ENCODE peak calls at places on chromosomes 6 and 20, in ten cellular contexts. One of them, this sample, is unnamed.

GRCh38 chr20:51220293-51220706 is 197.4 kb upstream of the KCNG1 start:
- DNase-seq in GM23338: peak; percentile 74
- DNase-seq in A549: peak; percentile 51
- DNase-seq in astrocyte of the spinal cord: no peak
- DNase-seq in ovary: no peak
- DNase-seq in left ventricle myocardium inferior: peak; percentile 20
- DNase-seq in psoas muscle: peak; percentile 31
- DNase-seq in bronchial epithelial cell: no peak
- DNase-seq in GM12865: peak; percentile 23
- DNase-seq in right atrium auricular region: no peak
- DNase-seq in this sample: no peak

GRCh38 chr20:25058797-25059486 is 1.0 kb upstream of the ACSS1 start:
- DNase-seq in astrocyte of the spinal cord: peak; percentile 30
- DNase-seq in GM12865: peak; percentile 35
- DNase-seq in right atrium auricular region: no peak
- DNase-seq in left ventricle myocardium inferior: peak; percentile 56
- DNase-seq in bronchial epithelial cell: no peak
- DNase-seq in A549: peak; percentile 47
- DNase-seq in ovary: no peak
- DNase-seq in psoas muscle: no peak
- DNase-seq in GM23338: peak; percentile 23
- DNase-seq in this sample: no peak

GRCh38 chr6:104606361-104606760 is 253.4 kb downstream of the HACE1 start:
- DNase-seq in ovary: no peak
- DNase-seq in astrocyte of the spinal cord: no peak
- DNase-seq in GM23338: peak; percentile 56
- DNase-seq in A549: no peak
- DNase-seq in right atrium auricular region: no peak
- DNase-seq in GM12865: no peak
- DNase-seq in bronchial epithelial cell: no peak
- DNase-seq in psoas muscle: no peak
- DNase-seq in left ventricle myocardium inferior: no peak
- DNase-seq in this sample: no peak

GRCh38 chr6:55875420-55875819 is at the start of gene BMP5:
- DNase-seq in astrocyte of the spinal cord: peak; percentile 51
- DNase-seq in ovary: no peak
- DNase-seq in right atrium auricular region: no peak
- DNase-seq in A549: no peak
- DNase-seq in psoas muscle: no peak
- DNase-seq in GM23338: peak; percentile 78
- DNase-seq in left ventricle myocardium inferior: no peak
- DNase-seq in bronchial epithelial cell: no peak
- DNase-seq in GM12865: no peak
- DNase-seq in this sample: no peak

GRCh38 chr6:30329331-30329730 is 2.6 kb downstream of the TRIM39 start:
- DNase-seq in right atrium auricular region: no peak
- DNase-seq in GM23338: no peak
- DNase-seq in A549: no peak
- DNase-seq in bronchial epithelial cell: no peak
- DNase-seq in astrocyte of the spinal cord: no peak
- DNase-seq in ovary: no peak
- DNase-seq in GM12865: no peak
- DNase-seq in psoas muscle: no peak
- DNase-seq in left ventricle myocardium inferior: peak; percentile 17
- DNase-seq in this sample: no peak

GRCh38 chr6:14110001-14110818 is 7.4 kb upstream of the CD83 start:
- DNase-seq in right atrium auricular region: no peak
- DNase-seq in GM12865: peak; percentile 87
- DNase-seq in left ventricle myocardium inferior: no peak
- DNase-seq in astrocyte of the spinal cord: no peak
- DNase-seq in bronchial epithelial cell: no peak
- DNase-seq in A549: no peak
- DNase-seq in psoas muscle: no peak
- DNase-seq in ovary: no peak
- DNase-seq in GM23338: no peak
- DNase-seq in this sample: peak; percentile 69

GRCh38 chr6:97778290-97779038 is 495.4 kb upstream of the MMS22L start:
- DNase-seq in astrocyte of the spinal cord: no peak
- DNase-seq in GM12865: no peak
- DNase-seq in psoas muscle: no peak
- DNase-seq in GM23338: peak; percentile 97
- DNase-seq in bronchial epithelial cell: peak; percentile 29
- DNase-seq in left ventricle myocardium inferior: no peak
- DNase-seq in right atrium auricular region: no peak
- DNase-seq in A549: no peak
- DNase-seq in ovary: no peak
- DNase-seq in this sample: no peak

GRCh38 chr20:32481311-32482103 is 103.6 kb downstream of the NOL4L start:
- DNase-seq in GM12865: no peak
- DNase-seq in left ventricle myocardium inferior: no peak
- DNase-seq in right atrium auricular region: no peak
- DNase-seq in A549: no peak
- DNase-seq in astrocyte of the spinal cord: no peak
- DNase-seq in psoas muscle: no peak
- DNase-seq in ovary: no peak
- DNase-seq in GM23338: no peak
- DNase-seq in bronchial epithelial cell: no peak
- DNase-seq in this sample: no peak

GRCh38 chr6:36977470-36977941 is 8.5 kb downstream of the MTCH1 start:
- DNase-seq in ovary: no peak
- DNase-seq in GM23338: peak; percentile 71
- DNase-seq in bronchial epithelial cell: no peak
- DNase-seq in A549: peak; percentile 41
- DNase-seq in psoas muscle: no peak
- DNase-seq in right atrium auricular region: no peak
- DNase-seq in left ventricle myocardium inferior: no peak
- DNase-seq in astrocyte of the spinal cord: no peak
- DNase-seq in GM12865: peak; percentile 66
- DNase-seq in this sample: no peak

GRCh38 chr6:118618676-118619377 is 32.6 kb downstream of the CEP85L start:
- DNase-seq in right atrium auricular region: peak; percentile 72
- DNase-seq in psoas muscle: peak; percentile 47
- DNase-seq in GM23338: peak; percentile 76
- DNase-seq in bronchial epithelial cell: peak; percentile 29
- DNase-seq in ovary: no peak
- DNase-seq in A549: peak; percentile 7
- DNase-seq in left ventricle myocardium inferior: peak; percentile 45
- DNase-seq in GM12865: peak; percentile 66
- DNase-seq in astrocyte of the spinal cord: peak; percentile 31
- DNase-seq in this sample: peak; percentile 16

GRCh38 chr6:33410711-33411631 is at the start of gene PHF1:
- DNase-seq in ovary: no peak
- DNase-seq in left ventricle myocardium inferior: peak; percentile 82
- DNase-seq in astrocyte of the spinal cord: no peak
- DNase-seq in GM23338: peak; percentile 58
- DNase-seq in GM12865: no peak
- DNase-seq in A549: peak; percentile 56
- DNase-seq in psoas muscle: peak; percentile 82
- DNase-seq in bronchial epithelial cell: peak; percentile 49
- DNase-seq in right atrium auricular region: no peak
- DNase-seq in this sample: no peak

GRCh38 chr20:11890331-11891080 is 27.2 kb upstream of the BTBD3 start:
- DNase-seq in astrocyte of the spinal cord: peak; percentile 92
- DNase-seq in bronchial epithelial cell: peak; percentile 76
- DNase-seq in psoas muscle: peak; percentile 91
- DNase-seq in GM12865: peak; percentile 1
- DNase-seq in GM23338: peak; percentile 95
- DNase-seq in right atrium auricular region: peak; percentile 82
- DNase-seq in ovary: peak; percentile 87
- DNase-seq in left ventricle myocardium inferior: peak; percentile 90
- DNase-seq in A549: peak; percentile 87
- DNase-seq in this sample: no peak

GRCh38 chr20:11888648-11889047 is 29.0 kb upstream of the BTBD3 start:
- DNase-seq in bronchial epithelial cell: no peak
- DNase-seq in GM23338: no peak
- DNase-seq in right atrium auricular region: no peak
- DNase-seq in psoas muscle: no peak
- DNase-seq in GM12865: no peak
- DNase-seq in A549: no peak
- DNase-seq in astrocyte of the spinal cord: no peak
- DNase-seq in ovary: no peak
- DNase-seq in left ventricle myocardium inferior: no peak
- DNase-seq in this sample: no peak

GRCh38 chr20:11891827-11892521 is 25.7 kb upstream of the BTBD3 start:
- DNase-seq in astrocyte of the spinal cord: peak; percentile 73
- DNase-seq in right atrium auricular region: peak; percentile 61
- DNase-seq in left ventricle myocardium inferior: peak; percentile 58
- DNase-seq in GM23338: peak; percentile 97
- DNase-seq in A549: peak; percentile 74
- DNase-seq in GM12865: peak; percentile 6
- DNase-seq in bronchial epithelial cell: peak; percentile 69
- DNase-seq in ovary: peak; percentile 47
- DNase-seq in psoas muscle: peak; percentile 21
- DNase-seq in this sample: no peak

GRCh38 chr20:11894072-11894471 is 23.6 kb upstream of the BTBD3 start:
- DNase-seq in ovary: no peak
- DNase-seq in bronchial epithelial cell: no peak
- DNase-seq in left ventricle myocardium inferior: no peak
- DNase-seq in A549: no peak
- DNase-seq in GM12865: no peak
- DNase-seq in GM23338: no peak
- DNase-seq in astrocyte of the spinal cord: no peak
- DNase-seq in right atrium auricular region: no peak
- DNase-seq in psoas muscle: no peak
- DNase-seq in this sample: no peak

GRCh38 chr20:11891081-11891826 is 26.4 kb upstream of the BTBD3 start:
- DNase-seq in bronchial epithelial cell: no peak
- DNase-seq in GM23338: peak; percentile 60
- DNase-seq in A549: peak; percentile 21
- DNase-seq in GM12865: no peak
- DNase-seq in astrocyte of the spinal cord: peak; percentile 44
- DNase-seq in psoas muscle: peak; percentile 68
- DNase-seq in right atrium auricular region: no peak
- DNase-seq in left ventricle myocardium inferior: peak; percentile 63
- DNase-seq in ovary: peak; percentile 46
- DNase-seq in this sample: no peak
- TF ChIP-seq CTCF in bronchial epithelial cell: no peak
- TF ChIP-seq CTCF in GM23338: no peak
- TF ChIP-seq CTCF in A549: no peak
- TF ChIP-seq CTCF in GM12865: no peak
- TF ChIP-seq CTCF in astrocyte of the spinal cord: no peak
- TF ChIP-seq CTCF in psoas muscle: no peak
- TF ChIP-seq CTCF in right atrium auricular region: no peak
- TF ChIP-seq CTCF in left ventricle myocardium inferior: no peak
- TF ChIP-seq CTCF in ovary: no peak
- TF ChIP-seq CTCF in this sample: no peak

DNA sequence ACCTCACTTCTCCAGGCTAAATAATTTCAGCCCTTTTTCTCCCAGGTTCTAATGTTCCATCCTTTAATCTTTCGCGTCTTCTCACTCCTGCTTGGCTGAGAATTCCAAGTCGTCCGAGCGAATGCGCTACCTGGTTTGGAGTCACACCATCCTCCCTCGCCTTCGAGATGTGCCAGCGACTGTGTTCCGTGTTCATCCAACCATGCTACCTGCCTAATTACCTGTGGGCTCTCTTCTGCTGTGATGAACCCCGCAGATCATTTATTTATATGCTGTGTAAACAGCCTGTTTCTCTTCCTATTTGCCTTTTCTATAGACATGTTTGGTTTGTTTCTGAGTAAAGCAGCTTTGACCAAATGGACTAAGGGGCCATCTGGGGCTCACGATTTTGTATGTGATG is 83.5 kb upstream of the TMEM181 start:
- DNase-seq in astrocyte of the spinal cord: no peak
- DNase-seq in right atrium auricular region: no peak
- DNase-seq in ovary: no peak
- DNase-seq in left ventricle myocardium inferior: no peak
- DNase-seq in GM23338: no peak
- DNase-seq in A549: no peak
- DNase-seq in psoas muscle: no peak
- DNase-seq in bronchial epithelial cell: no peak
- DNase-seq in GM12865: peak; percentile 50
- DNase-seq in this sample: no peak
- H3K4me3 ChIP-seq in astrocyte of the spinal cord: no peak overlapping the region
- H3K4me3 ChIP-seq in right atrium auricular region: no peak overlapping the region
- H3K4me3 ChIP-seq in ovary: no peak overlapping the region
- H3K4me3 ChIP-seq in left ventricle myocardium inferior: no peak overlapping the region
- H3K4me3 ChIP-seq in GM23338: no peak overlapping the region
- H3K4me3 ChIP-seq in A549: no peak overlapping the region
- H3K4me3 ChIP-seq in psoas muscle: no peak overlapping the region
- H3K4me3 ChIP-seq in bronchial epithelial cell: no peak overlapping the region
- H3K4me3 ChIP-seq in GM12865: peak overlapping the region; percentile 29
- H3K4me3 ChIP-seq in this sample: peak overlapping the region; percentile 22

DNA sequence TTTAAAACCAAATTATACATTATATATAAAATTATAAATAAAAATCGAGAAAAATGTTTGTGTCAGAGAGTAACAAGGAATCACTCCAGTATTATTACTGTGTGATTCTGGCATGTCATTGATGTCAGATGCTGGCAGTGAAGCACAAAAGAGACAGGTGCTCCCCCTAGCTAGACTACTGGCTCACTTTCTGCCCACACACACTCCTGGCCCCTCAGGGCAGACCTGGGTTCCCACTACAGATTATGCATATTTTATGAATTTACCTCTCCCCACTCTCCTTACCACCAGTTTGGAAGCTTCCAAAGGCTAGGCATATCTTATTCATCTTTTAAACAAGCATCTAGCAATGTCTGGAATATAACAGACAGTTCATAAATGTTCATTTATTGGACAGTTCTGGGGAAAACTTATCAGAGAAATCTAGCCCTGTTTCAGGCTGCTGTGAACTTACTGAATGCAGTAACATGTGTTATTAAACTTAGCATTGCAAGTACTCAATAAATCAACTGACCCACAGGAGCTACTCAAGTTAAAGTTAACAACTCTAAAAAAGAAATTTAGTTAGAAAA is 12.8 kb downstream of the SNX3 start:
- DNase-seq in A549: no peak
- DNase-seq in GM12865: no peak
- DNase-seq in GM23338: no peak
- DNase-seq in right atrium auricular region: no peak
- DNase-seq in astrocyte of the spinal cord: no peak
- DNase-seq in bronchial epithelial cell: no peak
- DNase-seq in ovary: no peak
- DNase-seq in psoas muscle: no peak
- DNase-seq in left ventricle myocardium inferior: no peak
- DNase-seq in this sample: no peak
- TF ChIP-seq CTCF in A549: peak; percentile 11
- TF ChIP-seq CTCF in GM12865: no peak
- TF ChIP-seq CTCF in GM23338: no peak
- TF ChIP-seq CTCF in right atrium auricular region: no peak
- TF ChIP-seq CTCF in astrocyte of the spinal cord: no peak
- TF ChIP-seq CTCF in bronchial epithelial cell: no peak
- TF ChIP-seq CTCF in ovary: no peak
- TF ChIP-seq CTCF in psoas muscle: no peak
- TF ChIP-seq CTCF in left ventricle myocardium inferior: no peak
- TF ChIP-seq CTCF in this sample: no peak

DNA sequence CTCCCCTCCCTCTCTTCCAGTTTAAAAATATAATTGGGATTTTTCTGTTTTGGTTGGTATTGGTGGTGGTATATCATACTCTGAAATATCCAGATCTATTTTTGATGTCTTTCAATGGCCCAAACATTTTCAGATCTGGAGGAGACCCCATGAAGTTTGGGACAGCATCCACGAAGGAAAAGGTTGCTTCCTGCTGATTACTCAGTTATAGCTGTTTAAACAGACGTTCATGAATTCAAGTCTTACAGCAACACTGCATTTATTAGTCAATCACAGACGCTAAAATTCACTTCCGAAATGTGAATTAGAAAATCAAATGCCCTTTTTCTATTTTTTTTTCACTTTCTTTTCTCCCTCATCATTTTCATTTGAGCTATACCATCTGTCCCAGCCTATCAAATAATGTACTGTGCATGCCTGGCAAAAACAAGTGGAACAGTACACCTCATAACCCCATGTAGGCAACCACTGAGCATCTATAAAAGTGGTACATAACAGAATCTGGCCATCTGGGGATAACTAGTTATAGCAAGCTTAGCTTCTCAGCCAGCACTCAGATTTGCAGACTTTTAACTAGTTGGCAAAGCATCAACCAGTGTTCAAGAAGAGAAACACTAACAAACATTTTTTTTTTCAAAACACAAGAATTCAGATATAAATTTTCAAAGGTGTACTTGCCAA is 124.5 kb downstream of the HIVEP2 start:
- DNase-seq in right atrium auricular region: no peak
- DNase-seq in astrocyte of the spinal cord: no peak
- DNase-seq in bronchial epithelial cell: no peak
- DNase-seq in psoas muscle: no peak
- DNase-seq in GM12865: peak; percentile 51
- DNase-seq in GM23338: no peak
- DNase-seq in left ventricle myocardium inferior: no peak
- DNase-seq in A549: no peak
- DNase-seq in ovary: no peak
- DNase-seq in this sample: no peak
- H3K4me3 ChIP-seq in right atrium auricular region: peak overlapping the region; percentile 37
- H3K4me3 ChIP-seq in astrocyte of the spinal cord: no peak overlapping the region
- H3K4me3 ChIP-seq in bronchial epithelial cell: no peak overlapping the region
- H3K4me3 ChIP-seq in psoas muscle: peak overlapping the region; percentile 54
- H3K4me3 ChIP-seq in GM12865: peak overlapping the region; percentile 30
- H3K4me3 ChIP-seq in GM23338: no peak overlapping the region
- H3K4me3 ChIP-seq in left ventricle myocardium inferior: peak overlapping the region; percentile 59
- H3K4me3 ChIP-seq in A549: no peak overlapping the region
- H3K4me3 ChIP-seq in ovary: peak overlapping the region; percentile 34
- H3K4me3 ChIP-seq in this sample: peak overlapping the region; percentile 46

This sample was measured in GM12864.